ENCODE peak calls at places on chromosomes 2 and 18, in four cellular contexts. H, X, W and C are unnamed samples.
A peak's percentile ranks its signal among the peaks of the same experiment; 100 is the strongest.

GRCh38 chr18:25067291-25068050 is 284.5 kb downstream of the ZNF521 start:
- DNase-seq in X (no peak), W (no peak), H (no peak), C (no peak)

GRCh38 chr2:160332318-160332717 is 132.2 kb upstream of the ITGB6 start:
- DNase-seq in H (peak; percentile 33), W (no peak), X (no peak), C (no peak)

GRCh38 chr2:138324068-138324771 is 177.3 kb upstream of the SPOPL start:
- DNase-seq in W (no peak), H (no peak), X (no peak), C (peak; percentile 1)

GRCh38 chr2:172376505-172377125 is 50.8 kb upstream of the ITGA6 start:
- DNase-seq in H (no peak), X (no peak), W (no peak), C (no peak)

GRCh38 chr2:149329068-149329467 is 1.3 kb upstream of the LYPD6 start:
- DNase-seq in H (no peak), X (no peak), W (no peak), C (peak; percentile 2)

GRCh38 chr2:170095380-170095779 is 82.6 kb upstream of the MYO3B start:
- DNase-seq in X (no peak), W (no peak), H (no peak), C (no peak)

GRCh38 chr18:80200171-80200931 is 47.0 kb downstream of the PARD6G start:
- DNase-seq in H (no peak), X (no peak), W (no peak), C (peak; percentile 14)

GRCh38 chr2:55861733-55862132 is 61.8 kb downstream of the EFEMP1 start:
- DNase-seq in H (no peak), X (no peak), W (no peak), C (peak; percentile 55)

GRCh38 chr2:96413067-96413722 is 77.6 kb downstream of the NCAPH start:
- DNase-seq in W (no peak), H (no peak), X (no peak), C (no peak)

GRCh38 chr2:167941604-167942003 is 305.8 kb downstream of the STK39 start:
- DNase-seq in X (no peak), W (no peak), H (no peak), C (no peak)

GRCh38 chr2:20143263-20143662 is 81.7 kb downstream of the SDC1 start:
- DNase-seq in H (no peak), W (no peak), X (no peak), C (no peak)

GRCh38 chr2:47313141-47313691 is 89.7 kb upstream of the MSH2 start:
- DNase-seq in W (no peak), H (no peak), X (no peak), C (peak; percentile 70)

GRCh38 chr2:202960524-202960923 is 48.4 kb downstream of the CARF start:
- DNase-seq in W (no peak), H (no peak), X (no peak), C (no peak)

GRCh38 chr2:237497009-237497819 is 10.2 kb downstream of the MLPH start:
- DNase-seq in H (no peak), X (no peak), W (no peak), C (no peak)

GRCh38 chr2:234412726-234413125 is 84.2 kb downstream of the ARL4C start:
- DNase-seq in H (no peak), X (no peak), W (no peak), C (peak; percentile 59)

GRCh38 chr2:112138143-112139032 is at the start of gene FBLN7:
- DNase-seq in W (no peak), X (no peak), H (no peak), C (no peak)

GRCh38 chr2:54601339-54601738 is 122.1 kb upstream of the EML6 start:
- DNase-seq in H (no peak), W (no peak), X (no peak), C (no peak)

GRCh38 chr2:232204457-232204931 is 174.1 kb upstream of the ALPP start:
- DNase-seq in H (no peak), X (no peak), W (no peak), C (no peak)

GRCh38 chr2:191321861-191322662 is 76.9 kb downstream of the MYO1B start:
- DNase-seq in H (peak; percentile 15), W (no peak), X (no peak), C (peak; percentile 48)

GRCh38 chr2:25380586-25381360 is 39.0 kb upstream of the DNMT3A start:
- DNase-seq in H (peak; percentile 3), W (no peak), X (no peak), C (no peak)

GRCh38 chr2:95384854-95385569 is 17.5 kb upstream of the FAHD2A start:
- DNase-seq in X (no peak), H (no peak), W (no peak), C (no peak)

GRCh38 chr2:106798826-106799552 is 87.0 kb downstream of the ST6GAL2 start:
- DNase-seq in H (no peak), W (no peak), X (no peak), C (no peak)